ENCODE peak calls at places on chromosomes 16 and 17, in ten cellular contexts. S is iris pigment epithelial cell, D is thoracic aorta, N is GOT3, A is head of caudate nucleus, U is NCI-H1417, K is GM03348, G is HuH-7.5, O is HT-29, R is GM06990. T is an unnamed sample.

GRCh38 chr17:80825471-80826345 is 165.9 kb upstream of the CHMP6 start:
- DNase-seq in S (no peak), D (no peak), N (no peak), A (no peak), U (no peak), K (no peak), G (no peak), O (no peak), R (no peak), T (peak; percentile 60)

GRCh38 chr16:81600275-81600674 is 155.7 kb downstream of the CMIP start:
- DNase-seq in S (peak; percentile 80), D (no peak), N (no peak), A (no peak), U (no peak), K (peak; percentile 74), G (no peak), O (peak; percentile 66), R (no peak), T (no peak)

GRCh38 chr16:64696872-64697271 is 425.0 kb downstream of the CDH11 start:
- DNase-seq in S (no peak), D (no peak), N (no peak), A (no peak), U (no peak), K (no peak), G (no peak), O (no peak), R (no peak), T (no peak)

GRCh38 chr16:1993731-1994131 is 4.0 kb downstream of the SYNGR3 start:
- DNase-seq in S (peak; percentile 62), D (no peak), N (no peak), A (no peak), U (no peak), K (no peak), G (no peak), O (peak; percentile 33), R (peak; percentile 22), T (no peak)

GRCh38 chr17:37518816-37519215 is 29.1 kb downstream of the DUSP14 start:
- DNase-seq in S (no peak), D (no peak), N (no peak), A (no peak), U (no peak), K (no peak), G (no peak), O (no peak), R (no peak), T (no peak)

GRCh38 chr17:41810659-41811548 is 845 bp downstream of the P3H4 start:
- DNase-seq in S (peak; percentile 29), D (no peak), N (no peak), A (no peak), U (no peak), K (peak; percentile 37), G (peak; percentile 41), O (no peak), R (no peak), T (no peak)

GRCh38 chr16:48525201-48526057 is 84.6 kb downstream of the N4BP1 start:
- DNase-seq in S (no peak), D (no peak), N (no peak), A (no peak), U (no peak), K (no peak), G (no peak), O (no peak), R (no peak), T (no peak)

GRCh38 chr17:6479626-6480324 is 35.5 kb downstream of the PIMREG start:
- DNase-seq in S (no peak), D (no peak), N (no peak), A (no peak), U (peak; percentile 64), K (no peak), G (no peak), O (no peak), R (no peak), T (no peak)

GRCh38 chr16:86508947-86509758 is 1.2 kb upstream of the FOXF1 start:
- DNase-seq in S (peak; percentile 94), D (no peak), N (peak; percentile 70), A (no peak), U (peak; percentile 68), K (peak; percentile 90), G (peak; percentile 77), O (peak; percentile 19), R (peak; percentile 61), T (no peak)

GRCh38 chr17:49861150-49861884 is 13.4 kb upstream of the TAC4 start:
- DNase-seq in S (peak; percentile 16), D (no peak), N (peak; percentile 16), A (peak; percentile 55), U (peak; percentile 55), K (peak; percentile 89), G (peak; percentile 65), O (peak; percentile 74), R (no peak), T (no peak)

GRCh38 chr17:43595466-43595865 is 49.3 kb upstream of the ETV4 start:
- DNase-seq in S (no peak), D (no peak), N (no peak), A (no peak), U (no peak), K (no peak), G (no peak), O (no peak), R (no peak), T (no peak)

GRCh38 chr16:85345129-85345639 is 232.9 kb upstream of the CIBAR2 start:
- DNase-seq in S (no peak), D (no peak), N (no peak), A (no peak), U (no peak), K (no peak), G (no peak), O (no peak), R (no peak), T (no peak)

GRCh38 chr16:64590516-64590915 is 531.3 kb downstream of the CDH11 start:
- DNase-seq in S (peak; percentile 69), D (no peak), N (no peak), A (no peak), U (no peak), K (peak; percentile 29), G (no peak), O (no peak), R (no peak), T (no peak)

GRCh38 chr17:34487616-34488015 is 91.8 kb upstream of the TMEM132E start:
- DNase-seq in S (no peak), D (no peak), N (no peak), A (no peak), U (peak; percentile 2), K (no peak), G (no peak), O (no peak), R (no peak), T (no peak)

GRCh38 chr17:41448506-41448905 is 7.7 kb upstream of the KRT38 start:
- DNase-seq in S (no peak), D (no peak), N (no peak), A (no peak), U (no peak), K (no peak), G (no peak), O (no peak), R (no peak), T (no peak)

GRCh38 chr17:21303441-21304065 is 19.0 kb downstream of the MAP2K3 start:
- DNase-seq in S (no peak), D (no peak), N (no peak), A (no peak), U (no peak), K (peak; percentile 20), G (no peak), O (no peak), R (no peak), T (no peak)

GRCh38 chr17:37098910-37099664 is 150.3 kb downstream of the AATF start:
- DNase-seq in S (peak; percentile 61), D (no peak), N (no peak), A (no peak), U (no peak), K (no peak), G (no peak), O (no peak), R (no peak), T (no peak)

GRCh38 chr16:85077039-85077438 is 35.2 kb downstream of the CIBAR2 start:
- DNase-seq in S (no peak), D (no peak), N (no peak), A (no peak), U (no peak), K (no peak), G (no peak), O (no peak), R (no peak), T (no peak)

GRCh38 chr16:85334718-85335583 is 222.7 kb upstream of the CIBAR2 start:
- DNase-seq in S (no peak), D (no peak), N (no peak), A (no peak), U (peak; percentile 71), K (no peak), G (peak; percentile 66), O (peak; percentile 81), R (no peak), T (no peak)

GRCh38 chr17:73262676-73263642 is 1.3 kb upstream of the CPSF4L start:
- DNase-seq in S (no peak), D (no peak), N (no peak), A (no peak), U (no peak), K (no peak), G (no peak), O (no peak), R (no peak), T (no peak)

GRCh38 chr17:1000597-1001490 is 3.9 kb downstream of the TIMM22 start:
- DNase-seq in S (peak; percentile 68), D (no peak), N (no peak), A (no peak), U (no peak), K (no peak), G (no peak), O (no peak), R (no peak), T (no peak)

GRCh38 chr17:78332530-78332929 is 27.3 kb downstream of the SOCS3 start:
- DNase-seq in S (no peak), D (no peak), N (no peak), A (no peak), U (no peak), K (no peak), G (no peak), O (no peak), R (no peak), T (no peak)

GRCh38 chr16:69619514-69619913 is 53.7 kb downstream of the NFAT5 start:
- DNase-seq in S (peak; percentile 61), D (no peak), N (no peak), A (no peak), U (no peak), K (no peak), G (no peak), O (no peak), R (no peak), T (no peak)

GRCh38 chr17:81030726-81031570 is 4.0 kb upstream of the BAIAP2 start:
- DNase-seq in S (no peak), D (no peak), N (no peak), A (no peak), U (no peak), K (no peak), G (no peak), O (peak; percentile 87), R (no peak), T (no peak)

GRCh38 chr16:54903047-54903446 is 27.6 kb upstream of the IRX5 start:
- DNase-seq in S (no peak), D (no peak), N (no peak), A (no peak), U (no peak), K (no peak), G (no peak), O (no peak), R (no peak), T (no peak)

GRCh38 chr17:60333628-60334031 is 58.3 kb downstream of the USP32 start:
- DNase-seq in S (peak; percentile 18), D (no peak), N (no peak), A (no peak), U (no peak), K (no peak), G (no peak), O (no peak), R (no peak), T (no peak)

GRCh38 chr17:46819906-46820351 is 1.4 kb upstream of the WNT3 start:
- DNase-seq in S (no peak), D (no peak), N (no peak), A (no peak), U (no peak), K (no peak), G (no peak), O (no peak), R (no peak), T (no peak)

GRCh38 chr16:55487048-55487803 is 8.2 kb downstream of the MMP2 start:
- DNase-seq in S (peak; percentile 68), D (no peak), N (no peak), A (no peak), U (no peak), K (peak; percentile 87), G (no peak), O (no peak), R (no peak), T (no peak)